ENCODE peak calls at places on chromosomes 11 and 22, in five cellular contexts. J is mesenchymal stem cell, Q is H9, Y is H1, H is trophoblast cell. I is an unnamed sample.

GRCh38 chr11:61549662-61550568 is 31.0 kb downstream of the SYT7 start:
- DNase-seq in J (no peak), Q (no peak), Y (no peak), H (no peak), I (no peak)

GRCh38 chr22:30217698-30218565 is 28.6 kb downstream of the LIF start:
- DNase-seq in J (no peak), Q (no peak), Y (no peak), H (no peak), I (no peak)

GRCh38 chr11:34770111-34770510 is 146.1 kb downstream of the APIP start:
- DNase-seq in J (no peak), Q (no peak), Y (no peak), H (peak), I (no peak)

GRCh38 chr11:30568933-30569332 is 17.2 kb downstream of the MPPED2 start:
- DNase-seq in J (no peak), Q (no peak), Y (no peak), H (no peak), I (no peak)

GRCh38 chr11:2688381-2689231 is 11.2 kb downstream of the KCNQ1OT1 start:
- DNase-seq in J (no peak), Q (no peak), Y (no peak), H (peak), I (no peak)

GRCh38 chr11:59678118-59678812 is 9.4 kb upstream of the PATL1 start:
- DNase-seq in J (no peak), Q (no peak), Y (no peak), H (no peak), I (no peak)

GRCh38 chr11:130827697-130828377 is 88.4 kb downstream of the SNX19 start:
- DNase-seq in J (peak), Q (peak), Y (peak), H (peak), I (peak)

GRCh38 chr22:50276143-50276542 is 6.0 kb upstream of the MAPK11 start:
- DNase-seq in J (no peak), Q (peak), Y (peak), H (peak), I (no peak)

GRCh38 chr11:35549787-35550186 is 24.4 kb upstream of the PAMR1 start:
- DNase-seq in J (peak), Q (no peak), Y (no peak), H (peak), I (peak)

GRCh38 chr11:36300651-36301050 is 4.6 kb downstream of the PRR5L start:
- DNase-seq in J (no peak), Q (no peak), Y (no peak), H (no peak), I (no peak)

GRCh38 chr22:39144101-39144815 is 8.2 kb downstream of the CBX7 start:
- DNase-seq in J (peak), Q (peak), Y (no peak), H (peak), I (no peak)

GRCh38 chr22:29165336-29166060 is 40.2 kb upstream of the EMID1 start:
- DNase-seq in J (no peak), Q (no peak), Y (no peak), H (no peak), I (no peak)

GRCh38 chr11:83256602-83257340 is 29.4 kb downstream of the CCDC90B start:
- DNase-seq in J (no peak), Q (no peak), Y (no peak), H (no peak), I (no peak)

GRCh38 chr11:46649180-46649738 is 31.9 kb downstream of the ATG13 start:
- DNase-seq in J (peak), Q (no peak), Y (no peak), H (peak), I (peak)

GRCh38 chr22:27966168-27967064 is 47.4 kb upstream of the PITPNB start:
- DNase-seq in J (no peak), Q (no peak), Y (no peak), H (no peak), I (no peak)

GRCh38 chr11:119797137-119797611 is 68.2 kb upstream of the NECTIN1 start:
- DNase-seq in J (no peak), Q (no peak), Y (no peak), H (no peak), I (peak)

GRCh38 chr22:30574095-30574981 is at the start of gene GAL3ST1:
- DNase-seq in J (no peak), Q (peak), Y (no peak), H (no peak), I (peak)

GRCh38 chr11:17077240-17077519 is 287 bp downstream of the RPS13 start:
- DNase-seq in J (no peak), Q (no peak), Y (no peak), H (peak), I (no peak)

GRCh38 chr22:31106001-31106571 is 1.3 kb downstream of the SELENOM start:
- DNase-seq in J (peak), Q (no peak), Y (no peak), H (peak), I (no peak)

GRCh38 chr22:46791201-46791731 is 28.8 kb downstream of the TBC1D22A start:
- DNase-seq in J (peak), Q (no peak), Y (no peak), H (peak), I (no peak)

GRCh38 chr22:39675907-39676306 is 105.4 kb downstream of the CACNA1I start:
- DNase-seq in J (no peak), Q (no peak), Y (no peak), H (no peak), I (no peak)

GRCh38 chr11:131038597-131038996 is 122.3 kb upstream of the SNX19 start:
- DNase-seq in J (peak), Q (no peak), Y (no peak), H (peak), I (no peak)

GRCh38 chr11:15852179-15852578 is 504.2 kb downstream of the SOX6 start:
- DNase-seq in J (no peak), Q (no peak), Y (no peak), H (peak), I (no peak)

GRCh38 chr22:41094036-41094435 is 1.6 kb downstream of the EP300 start:
- DNase-seq in J (peak), Q (no peak), Y (no peak), H (no peak), I (no peak)

GRCh38 chr22:20615533-20616450 is 108.4 kb downstream of the MED15 start:
- DNase-seq in J (no peak), Q (no peak), Y (no peak), H (peak), I (no peak)

GRCh38 chr11:78034623-78035022 is 11.5 kb upstream of the KCTD14 start:
- DNase-seq in J (no peak), Q (no peak), Y (no peak), H (no peak), I (no peak)
- H2BK12ac ChIP-seq in J (peak), Q (no peak), Y (no peak), H (no peak), I (no peak)

GRCh38 chr22:17436382-17436951 is 67.2 kb downstream of the CECR2 start:
- DNase-seq in J (no peak), Q (no peak), Y (no peak), H (no peak), I (peak)
- H2BK12ac ChIP-seq in J (no peak), Q (no peak), Y (no peak), H (no peak), I (no peak)

GRCh38 chr11:66951927-66952337 is 6.3 kb downstream of the PC start:
- DNase-seq in J (peak), Q (no peak), Y (no peak), H (no peak), I (no peak)
- H2BK12ac ChIP-seq in J (no peak), Q (no peak), Y (no peak), H (peak), I (no peak)

DNA sequence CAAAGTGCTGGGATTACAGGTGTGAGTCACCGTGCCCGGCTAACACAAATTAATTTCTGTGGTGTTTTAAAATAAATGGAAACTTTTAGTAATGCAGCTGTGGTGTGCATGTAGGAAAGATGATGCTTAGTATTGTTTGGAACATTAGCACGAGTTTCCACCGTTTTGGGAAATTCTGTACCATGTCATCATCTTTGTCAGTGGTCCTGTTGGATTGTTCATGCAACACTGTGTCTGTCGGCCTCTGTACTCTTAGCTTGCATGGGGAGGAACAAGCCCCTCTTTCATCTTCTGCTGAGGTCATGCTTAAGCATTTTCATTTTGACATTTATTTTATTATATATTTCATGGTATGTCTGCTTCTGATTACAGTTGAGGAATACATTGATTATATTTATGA is 28.5 kb downstream of the CECR2 start:
- DNase-seq in J (no peak), Q (no peak), Y (no peak), H (no peak), I (no peak)
- H2BK12ac ChIP-seq in J (no peak), Q (no peak), Y (no peak), H (no peak), I (no peak)

GRCh38 chr11:85829172-85829571 is 18.2 kb upstream of the SYTL2 start:
- DNase-seq in J (no peak), Q (no peak), Y (no peak), H (no peak), I (no peak)

GRCh38 chr11:85831050-85831449 is 20.1 kb upstream of the SYTL2 start:
- DNase-seq in J (no peak), Q (no peak), Y (no peak), H (no peak), I (no peak)

GRCh38 chr11:85826096-85826855 is 15.3 kb upstream of the SYTL2 start:
- DNase-seq in J (peak), Q (peak), Y (no peak), H (peak), I (no peak)

GRCh38 chr11:85827768-85828639 is 17.1 kb upstream of the SYTL2 start:
- DNase-seq in J (peak), Q (no peak), Y (no peak), H (peak), I (no peak)

DNA sequence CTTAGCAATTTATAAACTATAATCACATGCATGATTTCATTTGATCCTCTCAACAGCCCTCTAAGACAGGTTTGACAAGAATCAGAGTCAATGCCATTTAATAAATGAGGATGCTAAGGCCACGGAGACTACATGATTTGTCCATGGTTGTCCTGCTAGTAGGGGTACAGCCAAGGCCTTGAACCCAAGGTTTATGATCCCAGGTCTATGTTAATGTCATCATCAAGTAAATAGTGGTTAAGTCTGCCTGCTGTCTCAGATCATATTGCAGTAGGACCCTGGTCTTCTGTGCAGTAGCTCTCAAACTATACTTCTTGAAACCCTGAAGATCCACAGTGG is 17.7 kb upstream of the SYTL2 start:
- DNase-seq in J (no peak), Q (no peak), Y (no peak), H (no peak), I (no peak)
- H2BK12ac ChIP-seq in J (peak), Q (no peak), Y (no peak), H (peak), I (no peak)

GRCh38 chr11:70709596-70709995 is 311.3 kb downstream of the CTTN start:
- DNase-seq in J (no peak), Q (no peak), Y (no peak), H (no peak), I (no peak)
- H2BK12ac ChIP-seq in J (no peak), Q (no peak), Y (no peak), H (no peak), I (no peak)

GRCh38 chr22:23579870-23580585 is at the start of gene IGLL1:
- DNase-seq in J (no peak), Q (no peak), Y (no peak), H (no peak), I (no peak)
- H2BK12ac ChIP-seq in J (no peak), Q (no peak), Y (no peak), H (no peak), I (peak)

GRCh38 chr11:44189986-44190882 is 94.8 kb downstream of the EXT2 start:
- DNase-seq in J (no peak), Q (no peak), Y (no peak), H (peak), I (no peak)

GRCh38 chr11:44192015-44192380 is 96.5 kb downstream of the EXT2 start:
- DNase-seq in J (no peak), Q (no peak), Y (no peak), H (peak), I (no peak)

GRCh38 chr11:44192701-44193100 is 97.2 kb downstream of the EXT2 start:
- DNase-seq in J (no peak), Q (no peak), Y (no peak), H (no peak), I (no peak)

GRCh38 chr11:44190883-44191230 is 95.4 kb downstream of the EXT2 start:
- DNase-seq in J (no peak), Q (peak), Y (no peak), H (no peak), I (no peak)

DNA sequence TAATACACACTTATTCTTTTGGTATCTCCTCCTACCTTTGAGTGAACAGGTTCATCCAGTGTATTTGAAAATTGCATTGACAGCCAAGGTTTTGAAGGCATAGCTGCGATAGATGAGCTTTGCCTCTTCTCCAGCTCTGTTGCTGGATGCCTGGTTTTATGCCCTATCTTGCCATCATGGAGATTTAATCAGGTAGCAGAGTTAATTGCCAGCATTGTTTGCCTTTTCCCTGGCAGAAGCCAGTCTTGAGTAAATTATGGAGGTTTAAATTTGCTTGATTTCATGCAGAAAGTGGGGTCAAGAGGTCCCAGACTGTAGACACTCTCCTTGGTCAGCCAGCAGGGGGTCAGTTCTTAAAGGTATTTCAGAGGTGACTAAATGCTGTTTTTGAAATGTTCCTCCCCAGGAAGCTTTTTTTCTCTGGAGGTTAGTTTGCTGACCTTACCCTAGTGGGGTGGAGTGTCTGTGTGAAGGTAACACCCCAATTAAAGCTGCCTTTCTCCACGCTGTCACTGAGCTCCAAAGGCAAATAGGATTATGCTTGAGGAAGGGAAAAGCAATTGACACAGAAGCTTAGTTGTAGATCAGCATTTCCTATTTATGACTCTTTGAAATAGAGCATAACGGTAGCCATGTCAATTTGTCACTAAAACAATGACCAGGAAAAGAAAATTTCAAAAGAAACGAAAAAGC is 96.0 kb downstream of the EXT2 start:
- DNase-seq in J (no peak), Q (no peak), Y (no peak), H (peak), I (peak)
- H2BK12ac ChIP-seq in J (no peak), Q (no peak), Y (no peak), H (no peak), I (no peak)

GRCh38 chr22:21818487-21819182 is 48.8 kb downstream of the MAPK1 start:
- DNase-seq in J (no peak), Q (peak), Y (no peak), H (no peak), I (no peak)

GRCh38 chr22:21815958-21816357 is 51.5 kb downstream of the MAPK1 start:
- DNase-seq in J (no peak), Q (no peak), Y (no peak), H (no peak), I (no peak)

GRCh38 chr22:21816787-21817496 is 50.5 kb downstream of the MAPK1 start:
- DNase-seq in J (peak), Q (no peak), Y (no peak), H (peak), I (no peak)

GRCh38 chr22:21816472-21816786 is 51.0 kb downstream of the MAPK1 start:
- DNase-seq in J (no peak), Q (no peak), Y (no peak), H (no peak), I (no peak)

DNA sequence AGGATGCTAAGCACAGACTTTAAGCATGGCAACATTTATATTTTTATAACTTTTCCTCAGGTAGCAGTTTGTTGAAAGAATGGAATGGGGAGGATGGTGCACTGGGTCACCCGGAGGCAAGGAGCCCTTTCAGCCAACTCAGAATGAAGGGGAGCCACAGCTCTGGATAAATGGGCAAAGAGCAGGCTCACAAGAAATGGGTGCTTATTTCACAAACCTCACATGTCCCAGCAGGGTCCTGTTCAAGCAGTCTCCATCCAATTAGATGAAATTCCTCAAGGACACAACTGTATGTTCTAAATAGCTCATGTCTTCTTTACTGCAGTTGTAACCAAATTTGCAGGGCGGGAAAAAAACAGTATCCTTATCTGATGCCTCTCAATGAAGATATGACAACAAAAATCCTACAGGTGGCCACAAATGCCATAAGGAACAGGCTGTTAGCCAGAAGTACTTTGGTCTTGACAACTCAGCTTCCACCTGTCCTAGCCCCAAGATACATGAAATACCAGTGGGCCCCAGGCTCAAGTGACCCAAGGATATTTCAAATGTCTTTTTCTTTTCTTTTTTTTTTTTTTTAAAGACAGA is 48.2 kb downstream of the MAPK1 start:
- DNase-seq in J (no peak), Q (no peak), Y (no peak), H (peak), I (no peak)
- H2BK12ac ChIP-seq in J (no peak), Q (no peak), Y (no peak), H (no peak), I (no peak)

DNA sequence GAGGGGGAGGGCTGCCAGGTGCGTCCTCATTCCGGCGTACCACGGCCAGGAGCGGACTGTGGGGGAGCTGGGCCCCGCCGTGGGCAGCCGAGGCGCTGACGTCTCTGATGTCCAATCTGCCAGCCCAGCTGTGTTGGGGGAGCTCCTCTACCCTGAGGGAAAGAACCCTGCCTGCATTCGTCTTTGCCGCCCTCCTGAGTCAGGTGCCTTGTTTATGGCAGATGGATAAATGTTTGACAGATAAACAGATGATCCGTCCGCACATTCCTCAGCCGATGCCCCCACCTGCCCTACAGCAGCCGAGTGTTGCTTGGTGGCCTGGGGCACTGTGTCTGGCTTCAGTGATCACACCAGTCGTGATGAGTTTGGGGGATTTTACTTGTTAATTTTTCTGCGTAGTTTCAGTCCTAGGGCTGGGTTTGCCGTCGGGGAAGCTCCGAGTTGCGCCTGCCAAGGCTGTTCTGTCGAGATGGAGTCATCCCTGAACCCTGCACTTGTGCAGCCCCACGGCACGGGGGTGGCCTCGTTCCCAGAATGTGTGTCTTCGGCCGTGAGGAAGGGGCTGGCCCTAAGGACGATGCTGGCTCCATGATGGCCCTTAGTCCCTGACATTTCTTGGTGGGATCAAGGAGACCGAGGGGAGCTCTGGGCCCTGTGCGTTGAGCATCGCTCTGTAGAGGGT is 1083.9 kb downstream of the BRD1 start:
- DNase-seq in J (no peak), Q (no peak), Y (peak), H (no peak), I (no peak)
- H2BK12ac ChIP-seq in J (no peak), Q (no peak), Y (no peak), H (no peak), I (no peak)

I was measured in neuronal stem cell.